ENCODE peak calls at places on chromosomes 4 and X, in seven cellular contexts. L, N, U, R, I, Z and D are unnamed samples.

GRCh38 chr4:109847896-109848442 is at the start of gene LRIT3:
- DNase-seq in L (no peak), N (no peak), U (no peak), R (no peak), I (no peak), Z (no peak), D (no peak)

GRCh38 chrX:46912098-46912672 is at the start of gene JADE3:
- DNase-seq in L (peak), N (peak), U (peak), R (peak), I (peak), Z (peak), D (peak)

GRCh38 chr4:40550900-40551546 is 78.6 kb downstream of the RBM47 start:
- DNase-seq in L (no peak), N (no peak), U (peak), R (peak), I (peak), Z (peak), D (peak)

GRCh38 chr4:93466440-93466839 is 362.1 kb upstream of the ATOH1 start:
- DNase-seq in L (no peak), N (no peak), U (no peak), R (no peak), I (no peak), Z (no peak), D (no peak)

GRCh38 chrX:30971761-30972603 is 82.9 kb upstream of the TAB3 start:
- DNase-seq in L (no peak), N (no peak), U (peak), R (peak), I (no peak), Z (peak), D (peak)

GRCh38 chr4:173317003-173317402 is 17.2 kb downstream of the HMGB2 start:
- DNase-seq in L (peak), N (no peak), U (no peak), R (no peak), I (no peak), Z (no peak), D (no peak)

GRCh38 chr4:80434238-80434637 is 98.7 kb downstream of the CFAP299 start:
- DNase-seq in L (no peak), N (no peak), U (no peak), R (peak), I (no peak), Z (no peak), D (no peak)

GRCh38 chr4:77619408-77619807 is 13.8 kb downstream of the CXCL13 start:
- DNase-seq in L (peak), N (no peak), U (no peak), R (no peak), I (no peak), Z (no peak), D (no peak)

GRCh38 chr4:138056541-138056940 is 185.6 kb downstream of the SLC7A11 start:
- DNase-seq in L (no peak), N (no peak), U (no peak), R (no peak), I (no peak), Z (no peak), D (peak)

GRCh38 chr4:76640252-76640925 is 205.4 kb downstream of the SHROOM3 start:
- DNase-seq in L (peak), N (no peak), U (no peak), R (no peak), I (no peak), Z (peak), D (no peak)

GRCh38 chr4:145540235-145540634 is 58.6 kb downstream of the SMAD1 start:
- DNase-seq in L (no peak), N (no peak), U (no peak), R (peak), I (no peak), Z (no peak), D (peak)

GRCh38 chr4:113878718-113879117 is 100.7 kb downstream of the ARSJ start:
- DNase-seq in L (peak), N (no peak), U (no peak), R (no peak), I (no peak), Z (no peak), D (peak)

GRCh38 chr4:85720736-85721135 is 245.8 kb downstream of the ARHGAP24 start:
- DNase-seq in L (no peak), N (no peak), U (no peak), R (peak), I (no peak), Z (no peak), D (no peak)

GRCh38 chrX:70664726-70665125 is 220.1 kb downstream of the DLG3 start:
- DNase-seq in L (peak), N (no peak), U (peak), R (peak), I (peak), Z (no peak), D (peak)

GRCh38 chr4:145679991-145680455 is at the start of gene C4orf51:
- DNase-seq in L (peak), N (peak), U (no peak), R (peak), I (no peak), Z (peak), D (peak)

GRCh38 chrX:53188763-53189162 is 36.2 kb downstream of the KDM5C start:
- DNase-seq in L (no peak), N (no peak), U (no peak), R (no peak), I (no peak), Z (no peak), D (no peak)

GRCh38 chr4:185119927-185120630 is 23.0 kb upstream of the SLC25A4 start:
- DNase-seq in L (no peak), N (no peak), U (no peak), R (no peak), I (no peak), Z (no peak), D (no peak)

GRCh38 chr4:75169020-75169814 is 236.3 kb downstream of the PARM1 start:
- DNase-seq in L (peak), N (no peak), U (no peak), R (no peak), I (no peak), Z (no peak), D (no peak)

GRCh38 chr4:153137168-153137567 is 67.1 kb upstream of the TRIM2 start:
- DNase-seq in L (no peak), N (no peak), U (no peak), R (peak), I (no peak), Z (no peak), D (peak)

GRCh38 chr4:47784222-47784621 is 53.6 kb downstream of the CORIN start:
- DNase-seq in L (no peak), N (no peak), U (no peak), R (no peak), I (no peak), Z (no peak), D (peak)